ENCODE peak calls at places on chromosomes 6 and 20, in four cellular contexts. N is fibroblast of mammary gland, V is nucleus accumbens, E is endothelial cell. O is an unnamed sample.

GRCh38 chr20:61449057-61449456 is 197.0 kb downstream of the CDH4 start:
- DNase-seq in V (no peak), E (no peak), N (no peak), O (no peak)

GRCh38 chr6:169363590-169363989 is 109.9 kb upstream of the THBS2 start:
- DNase-seq in N (peak), E (no peak), V (no peak), O (peak)

GRCh38 chr6:32945106-32945761 is 4.4 kb upstream of the HLA-DMB start:
- DNase-seq in V (no peak), E (no peak), N (peak), O (no peak)

GRCh38 chr6:131059486-131059885 is 3.6 kb downstream of the EPB41L2 start:
- DNase-seq in N (peak), E (no peak), V (no peak), O (no peak)

GRCh38 chr6:679282-679681 is 13.7 kb downstream of the EXOC2 start:
- DNase-seq in V (no peak), N (peak), E (no peak), O (no peak)

GRCh38 chr6:122730775-122731386 is 48.6 kb upstream of the FABP7 start:
- DNase-seq in V (no peak), E (peak), N (peak), O (no peak)

GRCh38 chr6:161498359-161498758 is 224.5 kb upstream of the AGPAT4 start:
- DNase-seq in N (peak), E (peak), V (no peak), O (no peak)

GRCh38 chr20:48331518-48332286 is 496.1 kb downstream of the PREX1 start:
- DNase-seq in V (no peak), E (no peak), N (no peak), O (no peak)

GRCh38 chr20:15333170-15333569 is 995.8 kb upstream of the FLRT3 start:
- DNase-seq in E (no peak), N (no peak), V (no peak), O (no peak)

GRCh38 chr6:126054258-126054702 is 67.9 kb downstream of the TRMT11 start:
- DNase-seq in V (no peak), N (peak), E (no peak), O (no peak)

GRCh38 chr6:136387316-136387715 is 97.7 kb upstream of the BCLAF1 start:
- DNase-seq in N (no peak), V (no peak), E (no peak), O (no peak)

GRCh38 chr6:22821664-22822320 is 252.4 kb downstream of the HDGFL1 start:
- DNase-seq in E (no peak), V (no peak), N (peak), O (no peak)

GRCh38 chr6:90066715-90067114 is 172.4 kb downstream of the GJA10 start:
- DNase-seq in V (no peak), N (peak), E (no peak), O (no peak)

GRCh38 chr6:46410330-46410953 is 80.8 kb downstream of the RCAN2 start:
- DNase-seq in E (peak), V (no peak), N (peak), O (no peak)

GRCh38 chr20:43360016-43360415 is 97.7 kb upstream of the SRSF6 start:
- DNase-seq in V (no peak), N (no peak), E (no peak), O (peak)

GRCh38 chr20:57795347-57795697 is 85.5 kb upstream of the PMEPA1 start:
- DNase-seq in V (no peak), N (peak), E (no peak), O (no peak)

GRCh38 chr6:151067684-151068596 is 171.8 kb upstream of the AKAP12 start:
- DNase-seq in N (peak), E (no peak), V (peak), O (peak)

O was measured in lower leg skin.